ENCODE peak calls at places on chromosomes 16 and 17, in nine cellular contexts. T is hippocampal formation; J is astrocyte of the cerebellum; L is psoas muscle; N is non-pigmented ciliary epithelial cell; Q is activated effector memory CD4-positive, alpha-beta T cell treated with anti-CD3 and anti-CD28 coated beads, Interleukin-2, amount 50 U/mL, for 16 hours; R is naive thymus-derived CD8-positive, alpha-beta T cell; G is activated naive CD8-positive, alpha-beta T cell treated with anti-CD3 and anti-CD28 coated beads, Interleukin-2, amount 50 U/mL, for 24 hours; W is EL. H is an unnamed sample.

GRCh38 chr16:85528528-85529387 is 84.4 kb upstream of the GSE1 start:
- DNase-seq in T (no peak), J (no peak), L (no peak), N (no peak), Q (no peak), R (no peak), G (peak), W (no peak), H (no peak)

GRCh38 chr16:14338969-14339368 is 267.9 kb downstream of the MRTFB start:
- DNase-seq in T (no peak), J (no peak), L (no peak), N (no peak), Q (no peak), R (no peak), G (no peak), W (no peak), H (no peak)

GRCh38 chr17:35729405-35729833 is 2.0 kb upstream of the RASL10B start:
- DNase-seq in T (no peak), J (no peak), L (no peak), N (no peak), Q (no peak), R (no peak), G (no peak), W (no peak), H (no peak)

GRCh38 chr17:37741334-37742113 is 3.3 kb downstream of the HNF1B start:
- DNase-seq in T (no peak), J (no peak), L (no peak), N (no peak), Q (no peak), R (no peak), G (no peak), W (no peak), H (no peak)

GRCh38 chr17:28916302-28916934 is 13.5 kb upstream of the DHRS13 start:
- DNase-seq in T (peak), J (peak), L (no peak), N (no peak), Q (peak), R (peak), G (no peak), W (no peak), H (no peak)

GRCh38 chr16:77613115-77613514 is 109.2 kb upstream of the NUDT7 start:
- DNase-seq in T (no peak), J (no peak), L (no peak), N (no peak), Q (no peak), R (no peak), G (no peak), W (no peak), H (no peak)

GRCh38 chr17:78417531-78417909 is 39.1 kb downstream of the PGS1 start:
- DNase-seq in T (no peak), J (no peak), L (peak), N (no peak), Q (no peak), R (no peak), G (no peak), W (no peak), H (no peak)

GRCh38 chr16:22369221-22369811 is 5.1 kb downstream of the CDR2 start:
- DNase-seq in T (no peak), J (no peak), L (no peak), N (no peak), Q (no peak), R (no peak), G (no peak), W (peak), H (peak)

GRCh38 chr17:36808181-36808661 is 129.1 kb upstream of the LHX1 start:
- DNase-seq in T (no peak), J (no peak), L (no peak), N (no peak), Q (no peak), R (no peak), G (no peak), W (no peak), H (no peak)

GRCh38 chr17:62712011-62712615 is 84.6 kb downstream of the MRC2 start:
- DNase-seq in T (no peak), J (no peak), L (no peak), N (no peak), Q (no peak), R (no peak), G (no peak), W (no peak), H (no peak)

GRCh38 chr16:89155184-89155679 is 16.3 kb upstream of the CDH15 start:
- DNase-seq in T (no peak), J (peak), L (peak), N (no peak), Q (no peak), R (no peak), G (no peak), W (peak), H (no peak)

GRCh38 chr17:36550491-36551417 is 6.0 kb downstream of the GGNBP2 start:
- DNase-seq in T (no peak), J (no peak), L (no peak), N (no peak), Q (peak), R (no peak), G (no peak), W (no peak), H (peak)

GRCh38 chr17:63611354-63611753 is 10.7 kb downstream of the TACO1 start:
- DNase-seq in T (no peak), J (no peak), L (no peak), N (no peak), Q (no peak), R (no peak), G (no peak), W (no peak), H (no peak)

GRCh38 chr17:77346765-77347164 is 206.0 kb downstream of the SEC14L1 start:
- DNase-seq in T (no peak), J (no peak), L (no peak), N (no peak), Q (no peak), R (no peak), G (no peak), W (no peak), H (no peak)

GRCh38 chr17:27502526-27503324 is 46.5 kb downstream of the KSR1 start:
- DNase-seq in T (no peak), J (peak), L (no peak), N (peak), Q (no peak), R (no peak), G (no peak), W (peak), H (no peak)

H was measured in KG1.